ENCODE peak calls at places on chromosomes 16 and 17, in ten cellular contexts. K, Q, L, H, D, U, X, G, Z and W are unnamed samples.

GRCh38 chr17:67520916-67521772 is 144.1 kb downstream of the PITPNC1 start:
- DNase-seq in K (no peak), Q (no peak), L (no peak), H (no peak), D (no peak), U (no peak), X (no peak), G (no peak), Z (no peak), W (no peak)

GRCh38 chr16:74999208-74999682 is 421 bp downstream of the ZNRF1 start:
- DNase-seq in K (no peak), Q (no peak), L (peak), H (no peak), D (peak), U (peak), X (no peak), G (peak), Z (peak), W (no peak)

GRCh38 chr16:84559311-84559932 is 55.0 kb upstream of the MEAK7 start:
- DNase-seq in K (no peak), Q (no peak), L (no peak), H (no peak), D (no peak), U (no peak), X (no peak), G (no peak), Z (no peak), W (no peak)

GRCh38 chr16:27918755-27919154 is 144.8 kb downstream of the GSG1L start:
- DNase-seq in K (no peak), Q (peak), L (no peak), H (no peak), D (no peak), U (no peak), X (no peak), G (no peak), Z (no peak), W (no peak)

GRCh38 chr17:73566905-73567782 is 77.1 kb downstream of the SDK2 start:
- DNase-seq in K (no peak), Q (no peak), L (no peak), H (peak), D (no peak), U (no peak), X (no peak), G (no peak), Z (no peak), W (no peak)

GRCh38 chr17:79214459-79214858 is 139.8 kb downstream of the ENGASE start:
- DNase-seq in K (no peak), Q (no peak), L (no peak), H (no peak), D (no peak), U (no peak), X (no peak), G (no peak), Z (no peak), W (no peak)

GRCh38 chr17:36742267-36743000 is 141.1 kb downstream of the MRM1 start:
- DNase-seq in K (no peak), Q (no peak), L (no peak), H (no peak), D (no peak), U (peak), X (no peak), G (no peak), Z (no peak), W (no peak)

GRCh38 chr17:8894673-8895578 is 27.5 kb upstream of the PIK3R6 start:
- DNase-seq in K (peak), Q (peak), L (peak), H (peak), D (no peak), U (peak), X (peak), G (peak), Z (peak), W (no peak)

GRCh38 chr16:89170346-89171215 is 967 bp upstream of the CDH15 start:
- DNase-seq in K (peak), Q (peak), L (no peak), H (no peak), D (no peak), U (no peak), X (no peak), G (peak), Z (peak), W (no peak)

GRCh38 chr16:17277981-17278381 is 192.8 kb downstream of the XYLT1 start:
- DNase-seq in K (peak), Q (peak), L (peak), H (no peak), D (no peak), U (no peak), X (no peak), G (no peak), Z (peak), W (peak)

GRCh38 chr17:512926-513325 is 160.3 kb upstream of the RPH3AL start:
- DNase-seq in K (no peak), Q (no peak), L (no peak), H (peak), D (no peak), U (no peak), X (no peak), G (no peak), Z (peak), W (peak)

GRCh38 chr16:73052441-73053030 is 4.6 kb upstream of the ZFHX3 start:
- DNase-seq in K (no peak), Q (no peak), L (no peak), H (no peak), D (no peak), U (no peak), X (no peak), G (no peak), Z (no peak), W (no peak)

GRCh38 chr17:68431661-68432071 is 25.6 kb downstream of the WIPI1 start:
- DNase-seq in K (no peak), Q (peak), L (no peak), H (no peak), D (no peak), U (peak), X (no peak), G (peak), Z (no peak), W (no peak)

GRCh38 chr16:88964636-88965035 is 12.4 kb downstream of the CBFA2T3 start:
- DNase-seq in K (no peak), Q (no peak), L (no peak), H (no peak), D (no peak), U (no peak), X (no peak), G (no peak), Z (no peak), W (no peak)

GRCh38 chr16:30381351-30382041 is 865 bp downstream of the SEPTIN1 start:
- DNase-seq in K (no peak), Q (no peak), L (no peak), H (no peak), D (no peak), U (no peak), X (no peak), G (peak), Z (no peak), W (no peak)

GRCh38 chr16:89335803-89336485 is 118.4 kb downstream of the ZNF778 start:
- DNase-seq in K (no peak), Q (no peak), L (no peak), H (no peak), D (no peak), U (no peak), X (no peak), G (no peak), Z (no peak), W (no peak)

GRCh38 chr16:72013389-72013788 is 4.8 kb downstream of the DHODH start:
- DNase-seq in K (no peak), Q (no peak), L (no peak), H (peak), D (no peak), U (peak), X (no peak), G (peak), Z (peak), W (peak)

GRCh38 chr17:42414782-42415409 is 8.2 kb downstream of the CAVIN1 start:
- DNase-seq in K (no peak), Q (no peak), L (peak), H (peak), D (no peak), U (no peak), X (no peak), G (peak), Z (no peak), W (no peak)

GRCh38 chr16:68642436-68643064 is 2.6 kb upstream of the CDH3 start:
- DNase-seq in K (no peak), Q (no peak), L (no peak), H (peak), D (no peak), U (no peak), X (no peak), G (no peak), Z (no peak), W (peak)

GRCh38 chr16:72221216-72221995 is 49.5 kb upstream of the PMFBP1 start:
- DNase-seq in K (no peak), Q (no peak), L (no peak), H (no peak), D (no peak), U (no peak), X (no peak), G (no peak), Z (no peak), W (no peak)

GRCh38 chr16:85676466-85676865 is 12.3 kb downstream of the GINS2 start:
- DNase-seq in K (no peak), Q (no peak), L (no peak), H (no peak), D (no peak), U (peak), X (no peak), G (no peak), Z (no peak), W (no peak)
- TF ChIP-seq POLR2A in K (no peak), Q (no peak), L (no peak), H (no peak), D (no peak), U (no peak), X (no peak), G (peak), Z (no peak), W (no peak)

GRCh38 chr17:27856676-27857429 is 36.3 kb downstream of the LYRM9 start:
- DNase-seq in K (no peak), Q (no peak), L (no peak), H (no peak), D (no peak), U (no peak), X (no peak), G (no peak), Z (no peak), W (no peak)
- TF ChIP-seq POLR2A in K (no peak), Q (no peak), L (no peak), H (no peak), D (no peak), U (no peak), X (no peak), G (no peak), Z (no peak), W (no peak)

GRCh38 chr17:58337126-58337599 is 8.6 kb upstream of the TSPOAP1 start:
- DNase-seq in K (no peak), Q (no peak), L (no peak), H (no peak), D (no peak), U (peak), X (no peak), G (no peak), Z (no peak), W (no peak)
- TF ChIP-seq POLR2A in K (no peak), Q (no peak), L (no peak), H (no peak), D (peak), U (peak), X (no peak), G (no peak), Z (no peak), W (no peak)

GRCh38 chr16:11297492-11298142 is 16.5 kb upstream of the PRM1 start:
- DNase-seq in K (peak), Q (no peak), L (peak), H (peak), D (peak), U (peak), X (peak), G (peak), Z (peak), W (peak)

GRCh38 chr16:11298143-11298900 is 17.2 kb upstream of the PRM1 start:
- DNase-seq in K (no peak), Q (no peak), L (no peak), H (no peak), D (no peak), U (no peak), X (no peak), G (no peak), Z (no peak), W (no peak)

GRCh38 chr16:11295672-11296071 is 14.5 kb upstream of the PRM1 start:
- DNase-seq in K (no peak), Q (no peak), L (no peak), H (no peak), D (no peak), U (no peak), X (no peak), G (no peak), Z (no peak), W (no peak)

GRCh38 chr16:11296351-11296705 is 15.2 kb upstream of the PRM1 start:
- DNase-seq in K (no peak), Q (no peak), L (no peak), H (no peak), D (no peak), U (no peak), X (no peak), G (no peak), Z (no peak), W (no peak)

DNA sequence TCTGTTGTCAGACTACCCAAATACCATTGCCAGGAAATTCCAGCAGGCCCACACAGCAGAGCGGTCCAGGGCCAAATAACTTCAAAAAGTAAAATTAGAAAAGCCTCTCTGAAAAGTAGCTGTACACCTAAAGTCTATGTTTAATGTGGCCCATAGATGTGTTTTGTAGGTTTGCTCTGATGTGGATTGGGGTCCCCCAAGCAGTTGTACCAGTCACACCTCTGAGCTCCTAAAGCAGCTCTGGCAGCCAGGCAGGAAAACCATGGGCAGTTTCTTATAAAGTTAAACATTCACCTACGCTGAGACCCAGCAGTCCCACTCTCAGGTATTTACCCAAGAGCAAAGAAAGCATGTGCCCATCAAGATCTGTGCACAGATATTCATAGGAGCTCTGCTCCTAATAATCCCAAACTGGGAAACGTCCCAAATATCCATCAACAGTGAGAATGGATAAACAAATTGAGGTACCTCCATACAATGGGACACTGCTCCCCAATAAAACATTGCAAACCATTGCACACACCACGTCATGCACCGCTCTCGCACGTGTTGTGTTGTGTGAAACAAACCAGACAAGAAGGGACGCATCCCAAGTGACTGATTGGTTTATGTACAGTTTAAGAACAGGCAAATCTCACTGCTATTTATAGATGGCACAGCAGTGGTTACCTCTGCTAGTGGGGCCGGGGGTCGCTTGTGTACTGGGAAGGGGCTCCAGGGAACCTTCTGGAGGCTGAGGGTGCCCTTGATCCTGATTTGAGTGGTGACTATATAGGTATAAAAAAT is 15.8 kb upstream of the PRM1 start:
- DNase-seq in K (peak), Q (no peak), L (no peak), H (no peak), D (no peak), U (no peak), X (no peak), G (no peak), Z (peak), W (no peak)
- TF ChIP-seq POLR2A in K (no peak), Q (no peak), L (no peak), H (no peak), D (no peak), U (no peak), X (no peak), G (no peak), Z (no peak), W (no peak)

DNA sequence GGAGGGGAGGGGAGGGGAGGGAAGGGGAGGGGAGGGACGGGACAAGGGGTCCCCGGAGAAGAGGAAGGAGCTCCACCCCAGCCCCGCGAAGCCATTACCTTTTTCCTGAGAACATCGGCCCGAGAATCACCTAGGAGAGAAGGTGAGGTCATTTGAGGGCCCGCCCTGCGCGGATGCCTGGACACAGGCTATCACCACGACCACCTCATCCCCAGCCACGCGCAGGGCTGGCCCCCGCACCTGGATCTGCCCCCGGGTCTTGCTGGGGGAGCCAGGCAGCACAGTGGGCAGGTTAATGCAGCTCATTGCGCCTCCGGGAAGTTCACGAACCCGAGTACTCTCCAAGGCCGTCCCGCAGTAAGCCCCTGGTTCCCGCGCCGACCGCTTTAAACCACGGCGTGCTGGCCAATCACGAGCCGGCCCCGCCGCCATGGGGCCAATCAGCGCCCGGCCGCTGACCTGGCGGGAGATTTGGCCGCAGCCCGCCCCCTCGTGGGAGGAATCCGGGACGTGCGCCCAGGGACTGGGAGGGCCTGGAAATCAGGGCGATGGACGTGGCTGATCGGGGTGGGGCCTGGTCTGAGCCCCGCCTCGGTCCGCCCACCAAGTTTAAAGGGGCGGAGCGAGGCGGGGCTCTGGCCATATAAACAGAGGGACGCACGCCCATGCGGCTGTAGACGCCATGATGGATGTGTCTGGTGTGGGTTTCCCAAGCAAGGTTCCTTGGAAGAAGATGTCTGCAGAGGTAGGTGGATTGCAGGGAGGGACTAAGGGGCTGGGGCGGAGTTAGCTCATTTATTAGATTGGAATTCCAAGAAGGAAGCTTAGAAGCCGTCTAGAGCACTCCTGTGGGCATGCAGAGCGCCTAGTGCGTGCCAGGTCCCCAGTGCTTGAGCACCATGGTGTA is at the start of the genes AFMID and TK1:
- DNase-seq in K (peak), Q (peak), L (peak), H (peak), D (peak), U (peak), X (peak), G (peak), Z (peak), W (peak)
- TF ChIP-seq POLR2A in K (no peak), Q (peak), L (peak), H (peak), D (peak), U (peak), X (peak), G (peak), Z (peak), W (peak)

DNA sequence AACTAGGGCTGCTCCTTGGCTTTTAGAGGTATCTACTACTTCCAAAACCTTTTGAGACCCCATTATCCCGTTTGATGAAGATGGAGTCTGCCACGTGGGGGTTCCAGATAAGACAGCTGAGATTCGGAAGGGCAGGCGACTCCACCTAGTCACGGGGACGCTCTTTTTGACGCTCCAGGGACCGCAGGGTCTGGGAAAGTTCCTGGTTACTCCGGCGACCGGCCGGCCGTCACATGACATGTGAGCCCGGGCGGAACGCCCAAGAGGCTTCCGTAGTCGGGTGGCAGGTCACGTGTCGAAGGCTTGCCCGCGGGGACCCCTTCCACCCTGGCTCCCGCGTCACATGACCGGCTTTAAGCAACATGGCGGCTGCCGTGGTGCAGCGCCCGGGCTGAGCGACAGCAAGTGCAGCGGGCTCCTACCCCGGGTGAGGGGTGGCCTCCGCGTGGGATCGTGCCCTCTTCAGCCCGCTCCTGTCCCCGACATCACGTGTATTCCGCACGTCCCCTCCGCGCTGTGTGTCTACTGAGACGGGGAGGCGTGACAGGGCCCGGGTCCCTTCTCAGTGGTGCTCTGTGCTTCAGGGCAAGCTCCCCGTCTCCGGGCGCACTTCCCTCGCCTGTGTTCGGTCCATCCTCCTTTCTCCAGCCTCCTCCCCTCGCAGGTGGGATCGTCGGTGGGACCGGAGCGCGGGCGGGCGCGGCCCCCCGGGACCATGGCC is at the start of gene SPNS1:
- DNase-seq in K (peak), Q (peak), L (peak), H (peak), D (peak), U (peak), X (peak), G (peak), Z (peak), W (peak)
- TF ChIP-seq POLR2A in K (no peak), Q (peak), L (peak), H (no peak), D (peak), U (peak), X (no peak), G (peak), Z (peak), W (peak)

GRCh38 chr17:62105861-62106260 is 40.8 kb upstream of the MED13 start:
- DNase-seq in K (peak), Q (no peak), L (no peak), H (no peak), D (no peak), U (no peak), X (no peak), G (no peak), Z (peak), W (no peak)
- TF ChIP-seq POLR2A in K (no peak), Q (no peak), L (no peak), H (no peak), D (no peak), U (no peak), X (no peak), G (no peak), Z (no peak), W (no peak)